ENCODE peak calls at places on chromosome 13, in ten cellular contexts. W is astrocyte of the spinal cord, B is dorsolateral prefrontal cortex, O is upper lobe of right lung, K is lower lobe of right lung, U is heart right ventricle, Q is cardiac fibroblast, E is transverse colon, M is brain microvascular endothelial cell, J is NB4. C is an unnamed sample.

GRCh38 chr13:79870766-79871165 is 389.8 kb downstream of the NDFIP2 start:
- DNase-seq in Q (no peak), B (no peak), E (no peak), K (no peak), M (no peak), J (no peak), O (no peak), W (no peak), U (no peak), C (no peak)

GRCh38 chr13:110610955-110611595 is 4.3 kb upstream of the NAXD start:
- DNase-seq in K (no peak), W (no peak), M (no peak), B (no peak), O (no peak), U (no peak), J (no peak), Q (no peak), E (no peak), C (no peak)

GRCh38 chr13:79966502-79966901 is 374.4 kb downstream of the SPRY2 start:
- DNase-seq in Q (peak; percentile 16), B (no peak), J (no peak), K (no peak), W (no peak), O (no peak), U (no peak), M (no peak), E (no peak), C (no peak)

GRCh38 chr13:105928901-105929300 is 606.6 kb downstream of the EFNB2 start:
- DNase-seq in M (no peak), W (no peak), K (no peak), B (no peak), O (no peak), J (no peak), Q (no peak), E (no peak), U (no peak), C (no peak)

GRCh38 chr13:30466358-30466714 is 600 bp upstream of the HMGB1 start:
- DNase-seq in O (no peak), U (no peak), K (no peak), E (no peak), M (peak; percentile 19), J (no peak), W (peak; percentile 48), Q (no peak), B (no peak), C (peak; percentile 34)

GRCh38 chr13:110450016-110450900 is 111.3 kb downstream of the RAB20 start:
- DNase-seq in W (no peak), Q (no peak), E (no peak), J (no peak), U (no peak), B (no peak), O (no peak), K (no peak), M (no peak), C (no peak)

GRCh38 chr13:37868691-37869505 is 674 bp downstream of the TRPC4 start:
- DNase-seq in Q (peak; percentile 59), K (no peak), U (no peak), O (no peak), W (peak; percentile 46), B (no peak), J (no peak), E (no peak), M (peak; percentile 46), C (peak; percentile 65)

GRCh38 chr13:27423333-27423732 is 1.1 kb upstream of the GTF3A start:
- DNase-seq in O (no peak), W (no peak), K (no peak), B (no peak), M (no peak), U (no peak), E (no peak), Q (no peak), J (no peak), C (no peak)

GRCh38 chr13:40813662-40814454 is 24.4 kb downstream of the SLC25A15 start:
- DNase-seq in M (peak; percentile 16), Q (peak; percentile 42), E (no peak), W (peak; percentile 22), J (peak; percentile 63), B (no peak), O (no peak), K (no peak), U (no peak), C (peak; percentile 66)

GRCh38 chr13:33934936-33935510 is 117.1 kb downstream of the RFC3 start:
- DNase-seq in M (no peak), Q (no peak), O (no peak), J (no peak), W (no peak), B (no peak), U (no peak), K (no peak), E (no peak), C (no peak)

GRCh38 chr13:24693862-24694471 is 13.8 kb downstream of the ATP12A start:
- DNase-seq in E (peak; percentile 36), O (peak; percentile 56), K (no peak), J (peak; percentile 76), B (no peak), W (peak; percentile 30), Q (peak; percentile 60), M (peak; percentile 42), U (no peak), C (peak; percentile 75)

GRCh38 chr13:77637583-77637982 is 59.9 kb upstream of the SLAIN1 start:
- DNase-seq in U (no peak), E (no peak), M (no peak), O (no peak), J (no peak), Q (no peak), B (no peak), K (no peak), W (no peak), C (no peak)

GRCh38 chr13:110680852-110681251 is 25.1 kb downstream of the CARS2 start:
- DNase-seq in O (no peak), M (no peak), W (no peak), U (no peak), E (no peak), Q (peak; percentile 21), J (peak; percentile 40), K (no peak), B (no peak), C (peak; percentile 30)

GRCh38 chr13:102394158-102395053 is 7.4 kb downstream of the FGF14 start:
- DNase-seq in U (peak; percentile 95), E (peak; percentile 93), M (peak; percentile 45), K (peak; percentile 95), W (peak; percentile 87), O (peak; percentile 96), Q (peak; percentile 90), B (peak; percentile 87), J (no peak), C (peak; percentile 87)

GRCh38 chr13:43195551-43195950 is 172.2 kb downstream of the DNAJC15 start:
- DNase-seq in B (no peak), K (no peak), Q (no peak), M (no peak), W (no peak), O (no peak), E (no peak), J (no peak), U (no peak), C (peak; percentile 4)

GRCh38 chr13:75723927-75724326 is 87.8 kb downstream of the LMO7 start:
- DNase-seq in O (no peak), J (no peak), M (no peak), B (no peak), W (no peak), U (no peak), E (no peak), Q (no peak), K (no peak), C (no peak)

GRCh38 chr13:28753208-28753892 is 34.6 kb upstream of the SLC46A3 start:
- DNase-seq in U (peak; percentile 21), O (peak; percentile 69), E (peak; percentile 55), Q (peak; percentile 93), K (peak; percentile 63), B (no peak), W (peak; percentile 88), J (peak; percentile 57), M (peak; percentile 91), C (peak; percentile 93)
- TF ChIP-seq CTCF in U (no peak), O (peak; percentile 14), E (peak; percentile 23), Q (no peak), K (no peak), B (no peak), W (peak; percentile 16), J (no peak), M (peak; percentile 41), C (peak; percentile 28)

GRCh38 chr13:21076265-21076653 is 14.9 kb upstream of the LATS2 start:
- DNase-seq in K (no peak), O (no peak), B (no peak), E (no peak), J (peak; percentile 49), W (no peak), Q (no peak), M (no peak), U (no peak), C (peak; percentile 11)
- H3K4me3 ChIP-seq in K (peak overlapping the region; percentile 65), O (peak overlapping the region; percentile 52), B (peak overlapping the region; percentile 23), E (no peak overlapping the region), J (peak overlapping the region; percentile 22), W (no peak overlapping the region), Q (no peak overlapping the region), M (peak overlapping the region; percentile 27), U (no peak overlapping the region), C (peak overlapping the region; percentile 41)

GRCh38 chr13:108115739-108116138 is 99.6 kb downstream of the LIG4 start:
- DNase-seq in Q (no peak), M (no peak), W (no peak), U (no peak), B (no peak), O (no peak), J (no peak), E (no peak), K (no peak), C (no peak)

GRCh38 chr13:108121406-108121805 is 93.9 kb downstream of the LIG4 start:
- DNase-seq in O (no peak), M (no peak), K (no peak), B (no peak), J (no peak), Q (no peak), W (no peak), E (no peak), U (no peak), C (no peak)

DNA sequence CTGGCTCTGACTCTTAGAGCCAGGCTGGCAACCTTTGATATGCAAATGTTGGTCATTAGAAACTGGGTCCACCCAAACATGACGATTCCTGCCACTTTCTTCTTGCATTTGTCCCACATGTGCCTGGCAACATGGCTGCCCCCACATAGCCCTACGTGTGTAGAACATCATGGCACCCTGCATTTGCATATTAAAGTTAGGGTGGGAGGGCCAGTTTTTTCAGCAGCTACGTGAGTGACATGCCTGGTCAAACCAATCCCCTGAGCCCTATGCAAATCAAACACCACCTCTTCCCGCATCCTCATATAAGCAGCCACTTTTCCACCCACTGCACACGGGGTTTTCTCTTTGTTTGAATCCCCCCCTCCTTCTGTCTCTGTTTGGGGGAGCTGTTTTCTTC is 95.0 kb downstream of the LIG4 start:
- DNase-seq in M (no peak), K (no peak), Q (no peak), U (no peak), E (no peak), O (no peak), J (no peak), B (no peak), W (peak; percentile 48), C (no peak)
- TF ChIP-seq CTCF in M (no peak), K (no peak), Q (no peak), U (no peak), E (no peak), O (no peak), J (no peak), B (no peak), W (no peak), C (no peak)

DNA sequence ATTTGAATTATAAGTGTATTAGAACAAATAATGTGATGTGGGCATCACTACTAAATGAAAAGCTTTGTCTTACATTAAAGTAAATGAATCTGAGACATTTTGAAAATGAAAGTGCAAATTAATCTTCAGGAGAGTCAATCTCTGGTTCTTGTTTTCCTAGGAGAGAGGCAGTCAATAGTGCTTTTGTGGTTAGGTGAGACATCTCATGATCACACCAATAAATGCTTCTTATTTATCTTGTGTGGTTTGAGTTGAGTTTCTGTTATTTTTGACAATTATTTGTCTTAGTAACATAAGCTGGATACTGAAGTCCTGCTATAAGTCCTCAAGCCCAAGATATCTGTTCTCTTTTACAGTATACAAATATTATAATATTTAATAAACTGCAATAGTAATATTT is 1378.0 kb upstream of the PCDH9 start:
- DNase-seq in U (no peak), W (no peak), K (no peak), B (no peak), M (no peak), Q (no peak), J (no peak), O (no peak), E (no peak), C (no peak)
- H3K4me3 ChIP-seq in U (no peak overlapping the region), W (no peak overlapping the region), K (no peak overlapping the region), B (no peak overlapping the region), M (no peak overlapping the region), Q (no peak overlapping the region), J (no peak overlapping the region), O (no peak overlapping the region), E (no peak overlapping the region), C (no peak overlapping the region)